ENCODE peak calls at places on chromosome 4, in six cellular contexts. G is pancreas, O is OCI-LY7, R is H9, A is left lung, B is body of pancreas. T is an unnamed sample.

GRCh38 chr4:123559955-123560669 is 163.5 kb downstream of the SPRY1 start:
- DNase-seq in G (no peak), B (no peak), A (no peak), O (no peak), R (no peak), T (no peak)

GRCh38 chr4:48315728-48316630 is 25.4 kb upstream of the SLAIN2 start:
- DNase-seq in G (no peak), B (no peak), O (peak), R (peak), A (no peak), T (no peak)

GRCh38 chr4:16530688-16531635 is 304.7 kb upstream of the TAPT1 start:
- DNase-seq in O (no peak), R (no peak), B (no peak), G (no peak), A (no peak), T (no peak)

GRCh38 chr4:169225058-169225751 is 45.6 kb downstream of the SH3RF1 start:
- DNase-seq in R (no peak), A (no peak), O (no peak), B (no peak), G (no peak), T (peak)

GRCh38 chr4:40196724-40197281 is at the start of gene RHOH:
- DNase-seq in O (peak), R (no peak), A (no peak), B (no peak), G (no peak), T (no peak)

GRCh38 chr4:178136736-178137345 is 694.6 kb upstream of the AGA start:
- DNase-seq in A (no peak), B (no peak), R (no peak), G (no peak), O (no peak), T (no peak)

GRCh38 chr4:153788419-153789276 is at the start of gene SFRP2:
- DNase-seq in B (peak), G (no peak), O (no peak), A (peak), R (peak), T (no peak)

GRCh38 chr4:125368684-125369083 is 53.9 kb downstream of the FAT4 start:
- DNase-seq in B (no peak), A (no peak), G (no peak), O (no peak), R (no peak), T (peak)

GRCh38 chr4:73730292-73730691 is 10.1 kb upstream of the CXCL8 start:
- DNase-seq in B (no peak), O (no peak), G (no peak), A (no peak), R (no peak), T (no peak)

GRCh38 chr4:140609548-140610425 is 41.0 kb upstream of the UCP1 start:
- DNase-seq in G (no peak), B (peak), A (no peak), O (peak), R (no peak), T (peak)

GRCh38 chr4:183241322-183241640 is 78.8 kb downstream of the CLDN22 start:
- DNase-seq in A (no peak), G (no peak), B (peak), O (no peak), R (no peak), T (no peak)

GRCh38 chr4:74934016-74934821 is 1.3 kb downstream of the PARM1 start:
- DNase-seq in O (no peak), G (peak), R (peak), B (peak), A (peak), T (no peak)

GRCh38 chr4:24794916-24795665 is at the start of gene SOD3:
- DNase-seq in A (peak), G (peak), R (peak), B (peak), O (no peak), T (peak)

GRCh38 chr4:60455380-60455779 is 744.7 kb upstream of the ADGRL3 start:
- DNase-seq in A (no peak), R (no peak), G (no peak), O (no peak), B (no peak), T (no peak)

GRCh38 chr4:185142563-185142910 is 529 bp upstream of the SLC25A4 start:
- DNase-seq in G (no peak), O (no peak), A (no peak), R (no peak), B (no peak), T (no peak)

GRCh38 chr4:37001688-37002436 is 242.7 kb upstream of the NWD2 start:
- DNase-seq in O (no peak), G (no peak), A (peak), R (no peak), B (no peak), T (no peak)

GRCh38 chr4:83356899-83357661 is 22.4 kb upstream of the HPSE start:
- DNase-seq in A (no peak), B (no peak), R (no peak), G (no peak), O (no peak), T (peak)

GRCh38 chr4:74671074-74671698 is 123.1 kb downstream of the BTC start:
- DNase-seq in O (peak), A (no peak), R (peak), G (peak), B (peak), T (no peak)

GRCh38 chr4:6469144-6469543 is 3.3 kb downstream of the PPP2R2C start:
- DNase-seq in A (no peak), O (no peak), G (no peak), R (peak), B (no peak), T (no peak)

GRCh38 chr4:185911556-185912064 is 99.6 kb upstream of the SORBS2 start:
- DNase-seq in A (no peak), O (no peak), R (no peak), G (no peak), B (no peak), T (no peak)

GRCh38 chr4:120009731-120010130 is 56.9 kb downstream of the MAD2L1 start:
- DNase-seq in A (no peak), R (no peak), O (no peak), B (no peak), G (no peak), T (no peak)

DNA sequence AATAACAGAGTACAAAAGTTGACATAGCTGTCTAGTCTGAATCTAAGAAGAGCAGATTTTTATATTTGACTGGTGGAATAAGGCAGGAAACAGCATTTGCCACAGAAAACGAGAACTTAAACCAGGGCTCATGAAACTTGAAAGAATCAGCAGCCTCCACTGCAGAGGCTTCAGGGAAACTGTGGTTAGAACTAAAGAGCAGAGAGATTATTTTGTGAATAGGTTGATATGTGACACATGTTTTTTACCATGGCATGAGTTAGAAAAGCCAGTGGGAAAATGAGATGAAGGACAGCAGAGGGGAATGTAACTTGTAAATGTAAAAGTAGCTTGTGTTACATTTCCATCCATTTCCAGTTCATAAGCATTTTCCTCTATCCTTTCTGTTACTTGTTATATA is 63.7 kb upstream of the CAMK2D start:
- DNase-seq in O (peak), B (no peak), A (no peak), G (no peak), R (no peak), T (no peak)
- TF ChIP-seq CTCF in O (no peak), B (no peak), A (no peak), G (no peak), R (no peak), T (no peak)

DNA sequence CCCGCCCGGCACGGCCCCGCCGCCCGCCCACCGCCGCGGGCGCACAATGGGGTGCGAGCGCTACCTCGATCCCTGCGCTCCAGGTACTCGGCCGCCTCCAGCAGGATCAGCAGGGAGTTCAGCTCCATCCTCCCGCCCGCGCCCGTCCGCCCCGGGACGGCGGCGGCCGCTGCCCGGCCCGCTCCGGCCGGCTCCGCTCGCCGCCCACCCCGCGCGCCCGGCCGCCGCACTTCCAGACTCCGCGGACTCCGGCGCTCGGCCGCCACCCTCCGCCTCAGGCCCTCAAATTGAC is at the start of gene MXD4:
- DNase-seq in O (no peak), G (no peak), B (no peak), R (no peak), A (no peak), T (no peak)
- TF ChIP-seq CTCF in O (no peak), G (no peak), B (no peak), R (no peak), A (no peak), T (no peak)

DNA sequence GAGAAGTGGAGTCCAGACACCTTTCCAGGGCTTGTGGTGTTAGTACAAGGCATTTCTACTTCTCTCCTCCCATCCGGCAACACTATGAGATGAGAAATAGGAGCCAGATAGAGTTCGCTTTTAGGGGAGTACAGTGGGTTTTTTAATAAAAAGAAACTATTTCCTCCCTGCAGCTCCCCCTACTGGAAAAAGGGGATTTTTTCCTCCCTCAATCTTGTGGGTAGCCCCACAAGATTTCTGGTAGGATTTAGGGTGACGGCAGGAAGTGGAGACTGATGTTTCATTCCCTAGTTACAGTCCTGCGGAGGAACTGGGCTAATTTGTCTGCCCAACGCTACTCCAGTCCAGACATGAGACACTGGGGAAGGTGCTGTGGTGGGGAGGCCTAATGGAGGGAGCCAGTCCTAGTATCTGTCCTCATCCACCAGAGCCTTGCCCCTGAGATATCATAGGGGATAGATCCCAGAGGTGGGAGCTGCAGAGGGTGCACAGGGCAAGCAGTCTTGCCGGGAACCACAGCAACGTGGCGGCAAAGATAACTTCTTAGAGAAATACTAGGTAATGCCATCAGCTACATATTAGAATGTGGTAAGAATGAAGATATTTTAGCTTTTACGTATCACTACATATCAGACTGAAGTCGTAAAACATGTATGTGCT is 45.6 kb upstream of the PRKG2 start:
- DNase-seq in A (no peak), B (no peak), O (peak), R (peak), G (no peak), T (no peak)
- TF ChIP-seq CTCF in A (peak), B (no peak), O (peak), R (peak), G (no peak), T (peak)

GRCh38 chr4:143084566-143084965 is 100.2 kb upstream of the USP38 start:
- DNase-seq in B (no peak), R (no peak), G (no peak), O (no peak), A (no peak), T (no peak)

GRCh38 chr4:143082698-143083097 is 102.0 kb upstream of the USP38 start:
- DNase-seq in A (no peak), B (no peak), G (no peak), R (no peak), O (no peak), T (no peak)

GRCh38 chr4:143085644-143086043 is 99.1 kb upstream of the USP38 start:
- DNase-seq in G (no peak), O (no peak), R (no peak), A (no peak), B (no peak), T (no peak)

GRCh38 chr4:143083811-143084472 is 100.8 kb upstream of the USP38 start:
- DNase-seq in A (no peak), O (no peak), R (no peak), B (no peak), G (no peak), T (no peak)

GRCh38 chr4:143085224-143085623 is 99.5 kb upstream of the USP38 start:
- DNase-seq in O (no peak), A (no peak), B (no peak), R (no peak), G (no peak), T (no peak)
- TF ChIP-seq CTCF in O (peak), A (no peak), B (peak), R (no peak), G (no peak), T (peak)

GRCh38 chr4:159297088-159297487 is 194.2 kb downstream of the RAPGEF2 start:
- DNase-seq in G (no peak), B (no peak), A (no peak), O (no peak), R (no peak), T (no peak)
- TF ChIP-seq CTCF in G (no peak), B (no peak), A (no peak), O (no peak), R (no peak), T (no peak)

DNA sequence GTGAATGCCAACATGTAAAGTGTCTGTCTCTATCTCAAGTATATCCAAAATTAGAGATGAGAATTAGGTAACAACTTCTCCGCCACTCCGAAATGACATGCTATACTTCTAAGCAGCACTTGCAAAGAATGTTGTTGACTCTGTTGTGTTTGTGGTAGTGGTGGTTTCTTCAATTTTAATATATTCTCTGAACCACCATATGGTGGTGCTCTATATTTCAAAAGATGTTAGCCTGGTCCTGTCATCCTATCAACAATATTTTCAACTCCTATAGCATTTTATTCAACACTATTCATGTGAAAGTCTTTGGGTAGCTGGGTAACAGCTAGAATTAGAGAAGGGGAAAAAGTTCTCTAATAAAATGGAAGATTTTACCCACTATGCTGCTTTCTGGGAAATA is 1622.8 kb upstream of the IGFBP7 start:
- DNase-seq in G (no peak), R (no peak), O (no peak), A (no peak), B (no peak), T (no peak)
- TF ChIP-seq CTCF in G (no peak), R (peak), O (peak), A (no peak), B (no peak), T (no peak)

T was measured in AG09319.